ENCODE peak calls at places on chromosomes 5 and 9, in ten cellular contexts. B is foreskin fibroblast, Q is WERI-Rb-1, S is glutamatergic neuron, P is left lung, C is heart right ventricle, H is OCI-LY7, K is GM12865, R is cardiac fibroblast, G is Panc1. D is an unnamed sample.

GRCh38 chr9:98171176-98171925 is 21.1 kb downstream of the CORO2A start:
- DNase-seq in P (no peak), K (no peak), S (peak), H (no peak), R (no peak), B (no peak), G (no peak), Q (peak), C (no peak), D (peak)

GRCh38 chr5:17343675-17344074 is 126.2 kb downstream of the BASP1 start:
- DNase-seq in R (peak), S (no peak), P (no peak), K (peak), C (no peak), G (peak), H (no peak), Q (no peak), B (peak), D (no peak)

GRCh38 chr5:175569701-175570100 is 88.2 kb upstream of the HRH2 start:
- DNase-seq in G (no peak), K (no peak), R (no peak), B (no peak), Q (no peak), C (no peak), H (no peak), P (no peak), S (no peak), D (no peak)

GRCh38 chr5:54738118-54738972 is 220.8 kb downstream of the SNX18 start:
- DNase-seq in B (peak), H (no peak), R (peak), S (no peak), P (peak), K (no peak), Q (no peak), G (no peak), C (peak), D (no peak)

GRCh38 chr5:14914603-14915277 is 43.2 kb upstream of the ANKH start:
- DNase-seq in Q (no peak), S (no peak), R (peak), H (no peak), B (peak), P (no peak), C (no peak), G (no peak), K (no peak), D (no peak)

GRCh38 chr9:95509851-95510529 is 6.8 kb downstream of the PTCH1 start:
- DNase-seq in G (no peak), S (peak), K (no peak), P (no peak), H (peak), Q (no peak), B (no peak), R (no peak), C (no peak), D (peak)

GRCh38 chr9:133048595-133048994 is 13.2 kb upstream of the CEL start:
- DNase-seq in K (peak), Q (peak), G (no peak), S (peak), B (peak), H (peak), C (no peak), R (peak), P (peak), D (no peak)

GRCh38 chr5:57696005-57696755 is 213.6 kb upstream of the ACTBL2 start:
- DNase-seq in Q (no peak), G (no peak), K (no peak), S (no peak), H (no peak), B (no peak), P (no peak), C (no peak), R (no peak), D (no peak)

GRCh38 chr9:92236915-92237314 is 56.6 kb downstream of the IARS1 start:
- DNase-seq in P (no peak), G (no peak), H (no peak), C (no peak), B (no peak), Q (no peak), K (no peak), R (no peak), S (no peak), D (no peak)

GRCh38 chr9:96202971-96203780 is 98.8 kb downstream of the HSD17B3 start:
- DNase-seq in B (no peak), R (no peak), Q (no peak), C (no peak), S (no peak), H (no peak), G (no peak), K (no peak), P (no peak), D (no peak)

GRCh38 chr9:37984672-37985611 is 81.0 kb upstream of the SLC25A51 start:
- DNase-seq in P (no peak), C (peak), H (no peak), B (peak), K (no peak), R (peak), Q (no peak), G (no peak), S (no peak), D (no peak)

GRCh38 chr5:17355585-17356346 is 138.3 kb downstream of the BASP1 start:
- DNase-seq in H (no peak), G (no peak), P (no peak), S (no peak), B (peak), Q (no peak), K (no peak), R (peak), C (no peak), D (no peak)

GRCh38 chr5:77636423-77637169 is 1.9 kb downstream of the OTP start:
- DNase-seq in R (no peak), K (no peak), G (no peak), S (peak), P (peak), B (no peak), Q (no peak), C (no peak), H (no peak), D (no peak)

GRCh38 chr9:134522976-134523375 is 118.6 kb upstream of the COL5A1 start:
- DNase-seq in Q (no peak), B (no peak), R (no peak), K (no peak), C (no peak), H (no peak), S (no peak), G (no peak), P (no peak), D (no peak)

GRCh38 chr5:174427304-174427703 is 297.1 kb upstream of the MSX2 start:
- DNase-seq in H (no peak), P (no peak), S (no peak), R (no peak), K (no peak), C (no peak), Q (no peak), B (no peak), G (no peak), D (no peak)

GRCh38 chr9:128249558-128249913 is 26.3 kb downstream of the GOLGA2 start:
- DNase-seq in H (no peak), B (no peak), S (no peak), Q (no peak), K (no peak), G (no peak), P (no peak), C (no peak), R (no peak), D (no peak)

GRCh38 chr9:93083592-93084470 is 12.2 kb upstream of the CARD19 start:
- DNase-seq in G (no peak), R (no peak), H (no peak), P (no peak), Q (no peak), S (no peak), B (no peak), C (no peak), K (no peak), D (no peak)

GRCh38 chr5:139900546-139901250 is 105.1 kb downstream of the PSD2 start:
- DNase-seq in R (no peak), P (no peak), S (no peak), C (no peak), G (no peak), B (no peak), K (no peak), H (no peak), Q (no peak), D (no peak)

GRCh38 chr5:23234153-23234729 is 273.2 kb upstream of the PRDM9 start:
- DNase-seq in P (no peak), R (no peak), Q (no peak), B (no peak), G (no peak), K (no peak), S (no peak), C (no peak), H (no peak), D (no peak)

GRCh38 chr5:33470544-33470943 is 29.8 kb downstream of the TARS1 start:
- DNase-seq in C (no peak), Q (peak), G (no peak), K (no peak), B (peak), H (peak), R (peak), S (no peak), P (no peak), D (no peak)

GRCh38 chr9:120066315-120066714 is 513.7 kb downstream of the CDK5RAP2 start:
- DNase-seq in S (no peak), B (no peak), P (no peak), H (no peak), K (no peak), G (no peak), Q (no peak), R (no peak), C (no peak), D (no peak)

GRCh38 chr9:136278894-136279293 is 25.0 kb downstream of the CCDC187 start:
- DNase-seq in P (no peak), B (no peak), Q (no peak), G (no peak), S (no peak), K (no peak), H (no peak), C (no peak), R (no peak), D (no peak)

GRCh38 chr9:136276716-136277115 is 27.2 kb downstream of the CCDC187 start:
- DNase-seq in C (no peak), S (no peak), B (no peak), Q (no peak), H (no peak), R (no peak), G (no peak), P (peak), K (no peak), D (no peak)

GRCh38 chr9:136279471-136279870 is 24.4 kb downstream of the CCDC187 start:
- DNase-seq in C (no peak), Q (no peak), G (no peak), S (no peak), K (no peak), H (no peak), R (no peak), B (no peak), P (peak), D (no peak)

GRCh38 chr9:136278221-136278620 is 25.7 kb downstream of the CCDC187 start:
- DNase-seq in H (no peak), Q (no peak), P (peak), S (no peak), G (no peak), C (no peak), B (no peak), K (no peak), R (no peak), D (no peak)

GRCh38 chr9:136277746-136278145 is 26.1 kb downstream of the CCDC187 start:
- DNase-seq in K (no peak), G (no peak), B (no peak), Q (no peak), C (no peak), H (no peak), P (peak), R (no peak), S (no peak), D (no peak)
- TF ChIP-seq CTCF in K (no peak), G (no peak), B (no peak), Q (no peak), C (no peak), H (no peak), P (no peak), R (no peak), S (no peak), D (no peak)

GRCh38 chr9:71890042-71890680 is 20.8 kb downstream of the ABHD17B start:
- DNase-seq in K (no peak), H (no peak), S (no peak), P (no peak), C (no peak), G (no peak), Q (no peak), B (no peak), R (no peak), D (no peak)
- TF ChIP-seq CTCF in K (no peak), H (no peak), S (no peak), P (no peak), C (no peak), G (no peak), Q (no peak), B (no peak), R (no peak), D (no peak)

DNA sequence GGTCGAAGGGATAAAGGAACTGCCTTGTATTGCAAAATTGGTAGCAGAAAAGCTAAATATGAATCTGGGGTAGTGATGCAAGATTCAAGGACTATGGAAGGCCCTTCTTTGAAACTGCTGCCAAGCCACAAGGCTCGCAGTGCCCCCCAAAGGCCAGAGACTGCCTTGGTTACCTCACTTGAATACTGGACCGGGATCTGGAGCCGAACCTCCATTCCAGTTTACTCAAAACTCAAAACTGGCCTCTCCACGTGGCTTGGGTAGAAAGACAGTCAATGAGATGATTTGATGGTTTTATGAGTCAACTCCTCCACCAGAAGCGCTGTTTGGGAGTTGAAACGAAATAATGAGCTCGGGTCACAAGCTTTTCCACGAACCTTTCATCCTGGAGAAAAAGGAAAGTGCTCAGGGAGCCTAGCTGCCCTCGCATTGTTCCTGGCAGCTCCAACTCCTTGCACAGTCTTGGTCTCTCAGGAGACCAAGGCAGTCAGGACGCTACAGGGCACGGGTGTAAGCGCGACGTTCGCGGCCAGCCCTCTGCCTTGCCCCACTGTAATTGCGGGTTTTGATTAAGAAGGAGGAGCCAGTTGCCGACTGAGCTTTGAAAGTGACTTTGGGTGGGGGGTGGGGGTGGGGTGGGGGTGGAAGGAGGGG is 2.8 kb downstream of the ST8SIA4 start:
- DNase-seq in Q (peak), H (peak), S (peak), K (peak), C (peak), G (no peak), P (peak), B (no peak), R (peak), D (peak)
- TF ChIP-seq CTCF in Q (peak), H (peak), S (no peak), K (peak), C (peak), G (peak), P (no peak), B (no peak), R (peak), D (no peak)

DNA sequence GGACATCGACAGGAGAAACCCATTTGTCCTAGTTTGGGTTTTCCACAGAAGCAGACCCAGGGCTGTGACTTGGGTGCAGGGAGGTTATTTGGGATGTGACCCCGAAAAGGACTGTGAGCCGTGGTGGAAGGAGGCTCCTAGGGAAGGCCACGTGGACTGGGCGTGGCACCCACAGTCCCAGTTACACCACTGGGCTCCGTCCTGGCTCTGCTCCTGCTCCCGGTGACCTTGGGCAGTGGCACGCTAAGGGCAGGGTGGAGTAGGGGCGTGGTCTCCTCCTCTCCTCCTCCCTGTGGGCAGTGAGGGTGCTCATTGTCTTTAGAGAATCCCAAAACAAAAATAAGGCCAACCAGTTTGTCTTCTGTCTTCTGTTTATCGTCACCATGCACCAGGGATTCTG is 190.1 kb downstream of the GADD45G start:
- DNase-seq in G (no peak), Q (no peak), C (no peak), B (no peak), K (no peak), H (no peak), S (no peak), P (no peak), R (no peak), D (no peak)
- TF ChIP-seq CTCF in G (no peak), Q (no peak), C (no peak), B (no peak), K (no peak), H (no peak), S (no peak), P (no peak), R (no peak), D (no peak)

DNA sequence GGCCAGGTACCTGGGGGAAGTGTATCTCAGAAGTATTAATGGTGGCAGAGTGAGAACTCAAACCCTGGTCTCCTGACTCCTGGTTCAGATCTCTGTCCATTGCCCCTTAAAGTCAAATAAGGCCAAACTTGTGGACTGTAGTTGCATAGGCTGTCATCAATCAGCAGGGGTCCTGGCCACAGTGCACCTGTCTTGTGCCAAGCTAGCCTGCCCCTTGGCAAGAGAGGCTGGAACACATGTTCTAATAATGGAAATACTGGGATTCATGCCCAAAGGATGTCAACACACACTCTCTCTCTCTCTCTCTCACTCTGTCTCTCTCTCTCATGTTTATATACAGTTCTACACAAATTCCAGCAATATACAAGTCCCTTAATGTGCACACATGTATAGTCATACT is 44.3 kb downstream of the GLRA1 start:
- DNase-seq in G (no peak), R (no peak), H (no peak), B (no peak), K (no peak), Q (no peak), C (peak), P (no peak), S (no peak), D (no peak)
- TF ChIP-seq CTCF in G (no peak), R (no peak), H (no peak), B (no peak), K (no peak), Q (no peak), C (no peak), P (no peak), S (no peak), D (no peak)

GRCh38 chr5:171745602-171746001 is 40.0 kb upstream of the SMIM23 start:
- DNase-seq in H (no peak), B (peak), C (no peak), G (no peak), S (no peak), K (peak), R (no peak), Q (no peak), P (no peak), D (no peak)

GRCh38 chr5:171748720-171749119 is 36.9 kb upstream of the SMIM23 start:
- DNase-seq in Q (no peak), H (no peak), S (no peak), P (no peak), G (no peak), C (no peak), R (no peak), B (no peak), K (no peak), D (no peak)

GRCh38 chr5:171749365-171749764 is 36.3 kb upstream of the SMIM23 start:
- DNase-seq in C (no peak), G (no peak), R (no peak), P (no peak), K (no peak), H (no peak), B (no peak), Q (no peak), S (no peak), D (no peak)

GRCh38 chr5:171747061-171747859 is 38.4 kb upstream of the SMIM23 start:
- DNase-seq in K (no peak), G (no peak), B (no peak), H (no peak), C (no peak), P (no peak), R (no peak), S (no peak), Q (no peak), D (no peak)

DNA sequence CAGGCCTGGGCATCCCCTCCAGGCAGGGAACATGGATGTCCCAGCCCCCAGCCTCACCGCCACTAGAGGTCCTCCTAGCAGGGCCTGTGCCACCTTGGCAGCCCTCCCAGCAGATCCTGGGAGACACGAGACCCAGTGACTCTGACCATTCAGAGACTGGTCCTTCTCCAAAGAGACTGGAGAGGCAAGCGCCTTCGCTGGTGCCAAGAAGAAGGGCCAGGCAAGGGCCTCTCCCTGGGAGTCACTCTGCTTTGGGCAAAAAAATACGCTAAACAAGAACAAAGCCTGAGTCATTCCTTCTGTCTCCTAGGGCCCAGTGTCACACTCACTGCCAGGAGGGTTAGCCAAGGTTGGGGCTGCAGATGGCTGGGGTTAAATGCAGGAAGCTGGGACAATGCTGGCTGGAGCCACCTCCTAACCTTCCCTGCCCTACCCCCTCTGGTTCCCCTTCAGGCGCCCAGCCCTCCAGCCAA is 35.3 kb upstream of the SMIM23 start:
- DNase-seq in S (no peak), H (peak), R (peak), Q (peak), G (no peak), B (peak), P (no peak), K (no peak), C (peak), D (no peak)
- TF ChIP-seq CTCF in S (no peak), H (peak), R (peak), Q (peak), G (peak), B (no peak), P (no peak), K (no peak), C (peak), D (no peak)

DNA sequence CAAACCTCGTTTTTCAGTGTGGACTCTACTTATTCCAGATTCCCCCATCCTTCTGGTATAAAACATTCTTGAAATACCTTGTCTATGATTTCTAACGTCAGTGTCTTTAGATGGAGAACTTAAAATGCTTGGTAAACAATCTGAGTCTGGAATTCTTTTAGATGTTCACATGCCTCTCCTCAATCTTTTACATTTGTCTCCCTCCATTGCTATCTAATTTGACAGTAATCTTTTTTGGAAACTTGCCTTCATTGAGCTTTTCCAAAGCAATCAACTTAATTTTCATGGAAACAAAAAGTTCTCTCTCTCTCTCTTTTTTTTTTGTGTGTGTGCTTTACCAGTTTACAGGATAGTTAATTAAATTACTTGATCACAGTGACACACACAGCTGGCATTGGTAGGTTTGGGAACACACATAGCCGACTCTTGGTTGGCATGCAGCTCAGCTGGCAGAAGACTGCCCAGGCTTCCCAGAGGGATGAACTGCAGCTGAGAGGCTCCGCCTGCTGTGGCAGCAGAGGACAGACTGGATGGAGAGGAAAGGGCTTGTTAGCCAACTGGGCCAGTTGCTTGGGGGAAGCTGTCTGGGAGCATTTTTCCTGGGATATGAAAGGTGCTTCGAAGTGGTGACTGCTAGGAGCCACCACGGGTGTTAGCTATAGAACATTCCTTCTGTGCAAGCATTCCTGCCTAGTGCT is 271.3 kb downstream of the ZSWIM6 start:
- DNase-seq in Q (no peak), P (no peak), R (peak), S (no peak), B (no peak), G (no peak), C (peak), H (no peak), K (no peak), D (no peak)
- TF ChIP-seq CTCF in Q (no peak), P (no peak), R (no peak), S (no peak), B (no peak), G (no peak), C (peak), H (no peak), K (no peak), D (no peak)

GRCh38 chr5:148306446-148306845 is 5.8 kb upstream of the SPINK7 start:
- DNase-seq in Q (no peak), S (no peak), G (no peak), B (no peak), R (no peak), H (no peak), K (no peak), P (no peak), C (no peak), D (no peak)
- TF ChIP-seq CTCF in Q (peak), S (no peak), G (no peak), B (no peak), R (no peak), H (no peak), K (no peak), P (no peak), C (no peak), D (no peak)

D was measured in nephron progenitor cell.